ENCODE peak calls at places on chromosomes 11 and 22, in nine cellular contexts. K, N, A, F, Y, U, J, Q and T are unnamed samples.

GRCh38 chr22:25729595-25729994 is 12.4 kb upstream of the MYO18B start:
- DNase-seq in K (no peak), N (no peak), A (no peak), F (no peak), Y (no peak), U (no peak), J (no peak), Q (no peak), T (no peak)

GRCh38 chr11:11524436-11525038 is 97.3 kb downstream of the GALNT18 start:
- DNase-seq in K (no peak), N (peak), A (no peak), F (no peak), Y (no peak), U (no peak), J (no peak), Q (no peak), T (peak)

GRCh38 chr11:84468255-84468654 is 1158.9 kb downstream of the DLG2 start:
- DNase-seq in K (peak), N (no peak), A (no peak), F (no peak), Y (no peak), U (no peak), J (no peak), Q (no peak), T (no peak)

GRCh38 chr11:46333129-46333947 is 13.9 kb upstream of the DGKZ start:
- DNase-seq in K (no peak), N (no peak), A (no peak), F (no peak), Y (no peak), U (no peak), J (peak), Q (no peak), T (peak)

GRCh38 chr11:65212226-65212801 is 30.6 kb downstream of the CAPN1 start:
- DNase-seq in K (no peak), N (no peak), A (peak), F (no peak), Y (no peak), U (no peak), J (no peak), Q (no peak), T (no peak)

GRCh38 chr22:19396934-19397728 is 34.4 kb downstream of the HIRA start:
- DNase-seq in K (no peak), N (no peak), A (no peak), F (no peak), Y (no peak), U (no peak), J (no peak), Q (no peak), T (no peak)

GRCh38 chr11:109819410-109819809 is 273.8 kb upstream of the ZC3H12C start:
- DNase-seq in K (no peak), N (no peak), A (no peak), F (no peak), Y (no peak), U (no peak), J (no peak), Q (no peak), T (no peak)

GRCh38 chr11:42023267-42023666 is 563.8 kb upstream of the LRRC4C start:
- DNase-seq in K (no peak), N (no peak), A (no peak), F (no peak), Y (no peak), U (no peak), J (no peak), Q (no peak), T (no peak)

GRCh38 chr11:94909371-94909820 is 64.0 kb downstream of the CWC15 start:
- DNase-seq in K (no peak), N (no peak), A (no peak), F (no peak), Y (no peak), U (peak), J (no peak), Q (peak), T (peak)

GRCh38 chr22:31278643-31279326 is 13.5 kb downstream of the PIK3IP1 start:
- DNase-seq in K (no peak), N (no peak), A (no peak), F (no peak), Y (no peak), U (no peak), J (peak), Q (no peak), T (no peak)

GRCh38 chr11:65640483-65641207 is 2.7 kb downstream of the SIPA1 start:
- DNase-seq in K (no peak), N (no peak), A (no peak), F (no peak), Y (no peak), U (no peak), J (peak), Q (no peak), T (no peak)

GRCh38 chr22:40449676-40450035 is 79.3 kb downstream of the SGSM3 start:
- DNase-seq in K (no peak), N (no peak), A (no peak), F (no peak), Y (no peak), U (no peak), J (no peak), Q (peak), T (peak)

GRCh38 chr22:28051787-28052356 is 132.8 kb upstream of the PITPNB start:
- DNase-seq in K (peak), N (peak), A (peak), F (peak), Y (peak), U (no peak), J (peak), Q (peak), T (peak)

GRCh38 chr11:6414874-6415328 is 4.0 kb downstream of the APBB1 start:
- DNase-seq in K (no peak), N (no peak), A (no peak), F (no peak), Y (no peak), U (no peak), J (peak), Q (no peak), T (peak)

GRCh38 chr22:27859336-27859735 is 57.8 kb upstream of the MN1 start:
- DNase-seq in K (no peak), N (no peak), A (no peak), F (no peak), Y (no peak), U (no peak), J (no peak), Q (no peak), T (peak)

GRCh38 chr11:86941077-86941870 is 13.9 kb downstream of the FZD4 start:
- DNase-seq in K (no peak), N (no peak), A (no peak), F (no peak), Y (no peak), U (no peak), J (no peak), Q (no peak), T (no peak)

GRCh38 chr11:1876361-1877063 is 15.2 kb downstream of the PRR33 start:
- DNase-seq in K (no peak), N (peak), A (peak), F (no peak), Y (no peak), U (peak), J (peak), Q (no peak), T (peak)

GRCh38 chr11:3121931-3122774 is 43.0 kb downstream of the OSBPL5 start:
- DNase-seq in K (no peak), N (no peak), A (peak), F (no peak), Y (no peak), U (no peak), J (no peak), Q (no peak), T (no peak)

GRCh38 chr22:22360014-22360413 is 115.4 kb downstream of the VPREB1 start:
- DNase-seq in K (no peak), N (no peak), A (no peak), F (no peak), Y (no peak), U (no peak), J (no peak), Q (no peak), T (no peak)

GRCh38 chr11:57474017-57474750 is 13.9 kb downstream of the RTN4RL2 start:
- DNase-seq in K (no peak), N (no peak), A (no peak), F (peak), Y (no peak), U (no peak), J (peak), Q (no peak), T (no peak)

GRCh38 chr22:18075101-18075730 is 2.6 kb upstream of the PEX26 start:
- DNase-seq in K (no peak), N (no peak), A (no peak), F (no peak), Y (no peak), U (no peak), J (no peak), Q (no peak), T (no peak)

GRCh38 chr11:69791266-69791665 is 16.1 kb upstream of the FGF4 start:
- DNase-seq in K (no peak), N (peak), A (no peak), F (no peak), Y (peak), U (peak), J (no peak), Q (peak), T (peak)

GRCh38 chr11:61885166-61885778 is 6.1 kb downstream of the FADS3 start:
- DNase-seq in K (no peak), N (no peak), A (no peak), F (no peak), Y (no peak), U (no peak), J (no peak), Q (no peak), T (no peak)

GRCh38 chr11:117182551-117182935 is 4.0 kb downstream of the SIDT2 start:
- DNase-seq in K (no peak), N (no peak), A (peak), F (no peak), Y (no peak), U (no peak), J (no peak), Q (no peak), T (no peak)